ENCODE peak calls at places on chromosomes 1 and 21, in four cellular contexts. J, I, D and N are unnamed samples.

GRCh38 chr21:43189936-43190335 is 21.1 kb downstream of the CRYAA start:
- DNase-seq in J (no peak), I (no peak), D (no peak), N (no peak)

GRCh38 chr1:10490271-10490970 is 15.7 kb downstream of the PEX14 start:
- DNase-seq in J (no peak), I (no peak), D (no peak), N (no peak)

GRCh38 chr1:111417755-111418154 is 9.8 kb downstream of the OVGP1 start:
- DNase-seq in J (no peak), I (peak), D (no peak), N (no peak)

GRCh38 chr21:27802816-27803475 is 836.1 kb upstream of the ADAMTS5 start:
- DNase-seq in J (peak), I (no peak), D (peak), N (no peak)

GRCh38 chr1:172588296-172589291 is 55.6 kb downstream of the SUCO start:
- DNase-seq in J (no peak), I (peak), D (peak), N (peak)

GRCh38 chr1:231053493-231054162 is 13.6 kb upstream of the FAM89A start:
- DNase-seq in J (peak), I (peak), D (peak), N (peak)

GRCh38 chr1:45767035-45767434 is 16.6 kb upstream of the IPP start:
- DNase-seq in J (no peak), I (no peak), D (peak), N (peak)

GRCh38 chr1:160584784-160585183 is 5.5 kb upstream of the CD84 start:
- DNase-seq in J (no peak), I (no peak), D (no peak), N (no peak)